ENCODE peak calls at places on chromosome 1, in ten cellular contexts. B, G, U, S, Z, C, R, H, E and M are unnamed samples.

GRCh38 chr1:3730556-3731247 is 21.5 kb upstream of the CCDC27 start:
- DNase-seq in B (no peak), G (no peak), U (no peak), S (no peak), Z (no peak), C (no peak), R (no peak), H (no peak), E (no peak), M (no peak)

GRCh38 chr1:84077476-84078107 is 66.5 kb upstream of the PRKACB start:
- DNase-seq in B (peak; percentile 53), G (peak; percentile 69), U (peak; percentile 70), S (peak; percentile 70), Z (peak; percentile 81), C (peak; percentile 93), R (peak; percentile 64), H (peak; percentile 75), E (peak; percentile 64), M (peak; percentile 88)

GRCh38 chr1:161905269-161905884 is 118.3 kb downstream of the OLFML2B start:
- DNase-seq in B (no peak), G (no peak), U (no peak), S (peak; percentile 49), Z (no peak), C (peak; percentile 55), R (peak; percentile 13), H (no peak), E (peak; percentile 20), M (no peak)

GRCh38 chr1:41110721-41111120 is 89.2 kb upstream of the SLFNL1 start:
- DNase-seq in B (no peak), G (no peak), U (no peak), S (no peak), Z (no peak), C (no peak), R (no peak), H (no peak), E (no peak), M (no peak)

GRCh38 chr1:172699111-172699510 is 40.2 kb downstream of the FASLG start:
- DNase-seq in B (no peak), G (no peak), U (no peak), S (no peak), Z (no peak), C (no peak), R (peak; percentile 32), H (no peak), E (peak; percentile 65), M (no peak)

GRCh38 chr1:201450721-201451291 is 18.2 kb downstream of the PHLDA3 start:
- DNase-seq in B (peak; percentile 83), G (peak; percentile 82), U (no peak), S (peak; percentile 40), Z (peak; percentile 89), C (peak; percentile 96), R (no peak), H (peak; percentile 80), E (peak; percentile 89), M (peak; percentile 84)

GRCh38 chr1:56696663-56697062 is 51.5 kb downstream of the PRKAA2 start:
- DNase-seq in B (no peak), G (no peak), U (no peak), S (no peak), Z (no peak), C (no peak), R (no peak), H (no peak), E (no peak), M (no peak)

GRCh38 chr1:210321131-210321530 is 7.6 kb upstream of the HHAT start:
- DNase-seq in B (no peak), G (no peak), U (no peak), S (no peak), Z (no peak), C (peak; percentile 33), R (no peak), H (no peak), E (no peak), M (peak; percentile 2)

GRCh38 chr1:31310131-31310530 is 13.3 kb downstream of the ZCCHC17 start:
- DNase-seq in B (no peak), G (no peak), U (no peak), S (no peak), Z (no peak), C (no peak), R (no peak), H (no peak), E (peak; percentile 2), M (no peak)

GRCh38 chr1:106785136-106785535 is 271.3 kb upstream of the PRMT6 start:
- DNase-seq in B (no peak), G (no peak), U (no peak), S (no peak), Z (no peak), C (no peak), R (no peak), H (no peak), E (no peak), M (no peak)

GRCh38 chr1:58654322-58654721 is 45.5 kb downstream of the MYSM1 start:
- DNase-seq in B (no peak), G (no peak), U (no peak), S (no peak), Z (no peak), C (no peak), R (no peak), H (no peak), E (no peak), M (no peak)

GRCh38 chr1:208254376-208254775 is 10.2 kb upstream of the PLXNA2 start:
- DNase-seq in B (no peak), G (no peak), U (no peak), S (no peak), Z (no peak), C (no peak), R (no peak), H (no peak), E (no peak), M (no peak)

GRCh38 chr1:181318858-181319235 is 164.5 kb upstream of the CACNA1E start:
- DNase-seq in B (no peak), G (no peak), U (no peak), S (no peak), Z (no peak), C (no peak), R (no peak), H (no peak), E (peak; percentile 4), M (no peak)

DNA sequence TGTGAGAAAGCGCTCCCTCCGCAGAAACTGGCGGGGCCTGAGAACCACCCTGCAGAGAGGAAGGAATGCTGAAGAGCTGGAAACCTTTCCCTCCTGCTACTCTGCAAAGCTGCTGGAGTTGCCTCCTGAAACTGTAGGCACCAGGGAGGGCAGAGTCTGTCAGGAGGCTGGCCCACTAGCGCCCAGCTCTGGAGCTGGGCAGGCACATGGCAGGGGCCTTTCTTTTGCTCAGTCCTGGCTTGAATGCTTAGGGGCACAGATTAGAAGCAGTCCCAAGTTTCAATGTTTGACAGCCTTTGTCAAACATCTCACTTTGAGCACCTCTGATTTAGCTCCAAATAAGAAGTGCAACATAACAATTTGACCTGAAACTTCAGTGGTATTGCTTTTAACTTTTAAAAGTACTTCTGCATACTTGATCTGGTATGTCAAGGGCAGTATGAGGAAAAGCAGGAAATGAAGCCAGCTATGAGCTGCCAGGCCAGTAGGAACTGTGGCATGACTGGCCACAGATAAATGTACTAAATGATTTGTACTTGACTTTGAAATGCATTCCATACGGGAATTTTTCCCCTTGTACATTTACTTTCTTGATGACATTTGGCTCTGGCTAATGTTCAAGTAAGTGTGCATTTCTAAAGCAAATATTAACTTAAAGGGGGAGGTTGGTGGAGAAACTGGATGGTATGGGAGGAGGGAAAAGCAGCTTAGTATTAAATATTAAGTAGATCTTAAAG is 7.2 kb downstream of the C1orf116 start:
- DNase-seq in B (no peak), G (peak; percentile 53), U (peak; percentile 9), S (peak; percentile 65), Z (peak; percentile 74), C (no peak), R (no peak), H (no peak), E (peak; percentile 49), M (no peak)
- TF ChIP-seq CTCF in B (no peak), G (no peak), U (no peak), S (no peak), Z (no peak), C (no peak), R (no peak), H (no peak), E (no peak), M (no peak)

DNA sequence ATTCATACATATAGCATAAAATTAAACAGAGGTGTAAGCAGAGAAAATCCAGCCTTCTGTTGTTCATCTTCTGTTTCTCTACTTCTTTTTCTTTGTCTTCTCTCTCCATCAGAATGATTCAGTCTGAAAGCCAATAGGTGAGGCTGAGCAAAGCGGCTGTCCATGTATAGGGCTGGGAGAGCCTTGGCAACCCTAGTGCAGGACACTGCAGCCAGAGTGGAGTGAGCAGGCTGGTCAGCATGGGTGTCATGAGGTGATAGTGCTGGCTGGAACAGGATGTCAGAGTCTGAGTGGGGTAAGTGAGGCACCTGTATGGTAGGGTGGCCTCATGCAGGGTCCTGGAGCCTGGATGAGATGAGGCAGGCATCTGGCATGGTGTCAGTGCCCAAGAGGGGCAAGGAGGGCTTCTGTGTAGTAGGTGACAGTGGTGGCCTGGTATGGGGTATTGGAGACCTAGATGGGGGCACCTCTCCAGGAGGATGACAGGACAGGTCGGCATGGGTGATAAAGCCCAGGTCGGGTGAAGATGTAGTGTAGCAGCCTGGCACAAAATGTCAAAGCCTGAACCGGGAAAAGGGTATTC is 45.5 kb upstream of the GTF2B start:
- DNase-seq in B (no peak), G (no peak), U (no peak), S (no peak), Z (no peak), C (no peak), R (no peak), H (no peak), E (no peak), M (no peak)
- H3K27ac ChIP-seq in B (no peak overlapping the region), G (no peak overlapping the region), U (no peak overlapping the region), S (no peak overlapping the region), Z (no peak overlapping the region), C (no peak overlapping the region), R (no peak overlapping the region), H (no peak overlapping the region), E (no peak overlapping the region), M (no peak overlapping the region)

GRCh38 chr1:171379846-171380245 is 65.9 kb downstream of the FMO4 start:
- DNase-seq in B (no peak), G (no peak), U (no peak), S (no peak), Z (no peak), C (no peak), R (no peak), H (no peak), E (no peak), M (no peak)
- H3K4me3 ChIP-seq in B (no peak overlapping the region), G (no peak overlapping the region), U (no peak overlapping the region), S (no peak overlapping the region), Z (no peak overlapping the region), C (no peak overlapping the region), R (no peak overlapping the region), H (no peak overlapping the region), E (no peak overlapping the region), M (no peak overlapping the region)

DNA sequence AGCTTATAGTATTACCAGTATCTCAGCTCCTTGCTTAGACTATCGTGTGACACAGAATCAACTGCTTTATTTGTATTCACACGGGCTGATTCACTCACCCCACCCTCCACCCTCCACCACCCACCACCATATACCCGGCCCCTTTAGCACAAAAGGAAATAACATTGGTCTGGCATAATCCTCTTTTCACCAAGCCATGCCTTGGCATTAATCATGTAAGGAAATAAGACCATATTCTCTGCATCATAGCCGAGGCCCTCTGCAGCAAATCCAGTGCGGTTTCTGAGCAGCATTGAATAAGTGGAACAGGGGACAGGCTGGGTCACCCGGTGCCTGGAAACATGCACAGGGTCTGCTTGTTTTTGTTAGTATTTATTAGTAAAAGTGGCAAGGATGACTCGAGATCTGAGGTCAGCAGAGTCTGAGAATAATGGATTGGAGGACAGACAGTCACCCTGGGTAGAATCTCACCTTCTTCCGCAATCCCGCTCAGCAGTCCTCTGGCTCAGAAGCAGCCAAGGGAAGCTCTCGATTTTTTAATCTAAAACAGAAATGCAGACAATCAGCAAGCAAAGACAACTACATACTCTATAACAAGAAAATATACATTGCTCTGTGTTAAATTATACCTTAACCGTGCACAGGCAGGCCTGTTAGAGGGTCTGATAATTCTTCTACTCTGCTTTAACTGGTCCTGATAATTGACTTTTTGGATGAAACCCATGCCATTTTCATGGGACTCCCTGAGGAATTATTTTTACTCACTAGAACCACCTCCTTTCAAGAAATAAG is 52.4 kb upstream of the CDC42BPA start:
- DNase-seq in B (no peak), G (no peak), U (no peak), S (no peak), Z (no peak), C (no peak), R (no peak), H (no peak), E (peak; percentile 18), M (no peak)
- TF ChIP-seq CTCF in B (no peak), G (no peak), U (no peak), S (no peak), Z (no peak), C (no peak), R (no peak), H (no peak), E (no peak), M (no peak)